ENCODE peak calls at places on chromosomes 3 and 15, in nine cellular contexts. W is endodermal cell; F is testis; N is cardiac muscle cell; U is PC-9; Y is tibial nerve; Q is choroid plexus epithelial cell; X is CD8-positive, alpha-beta T cell; B is ovary. D is an unnamed sample.

GRCh38 chr3:156240642-156241041 is 120.3 kb downstream of the KCNAB1 start:
- DNase-seq in F (no peak), N (no peak), U (no peak), B (no peak), Y (no peak), Q (no peak), X (no peak), W (no peak), D (no peak)

GRCh38 chr3:184339016-184339415 is 1.6 kb downstream of the FAM131A start:
- DNase-seq in B (no peak), U (no peak), F (no peak), Q (no peak), N (no peak), W (no peak), Y (no peak), X (no peak), D (no peak)

GRCh38 chr15:94252906-94253305 is 21.5 kb downstream of the MCTP2 start:
- DNase-seq in U (no peak), B (no peak), X (no peak), N (no peak), F (no peak), Y (no peak), W (no peak), Q (no peak), D (no peak)

GRCh38 chr3:31680072-31680870 is 147.5 kb downstream of the STT3B start:
- DNase-seq in N (no peak), F (no peak), Q (peak), W (peak), X (no peak), B (no peak), U (no peak), Y (no peak), D (no peak)

GRCh38 chr15:97986781-97987180 is 26.3 kb downstream of the ARRDC4 start:
- DNase-seq in W (no peak), Y (no peak), F (no peak), N (no peak), B (no peak), U (no peak), X (no peak), Q (no peak), D (no peak)

GRCh38 chr3:185825379-185825638 is 467 bp upstream of the IGF2BP2 start:
- DNase-seq in U (no peak), Y (no peak), W (no peak), F (no peak), X (no peak), B (no peak), N (no peak), Q (no peak), D (no peak)

GRCh38 chr3:45631486-45631885 is 36.9 kb downstream of the LIMD1 start:
- DNase-seq in F (no peak), B (no peak), Q (no peak), U (no peak), N (no peak), X (no peak), W (no peak), Y (no peak), D (no peak)

GRCh38 chr3:148006508-148006907 is 597.3 kb downstream of the ZIC1 start:
- DNase-seq in W (peak), Y (no peak), U (no peak), F (no peak), Q (peak), X (no peak), N (peak), B (no peak), D (no peak)

GRCh38 chr15:93703092-93703785 is 528.1 kb upstream of the MCTP2 start:
- DNase-seq in F (no peak), W (no peak), Y (no peak), Q (no peak), U (no peak), X (no peak), N (no peak), B (no peak), D (no peak)

GRCh38 chr3:33417051-33417673 is 23.0 kb downstream of the UBP1 start:
- DNase-seq in B (no peak), Q (peak), Y (no peak), U (no peak), F (no peak), N (peak), W (no peak), X (no peak), D (no peak)

GRCh38 chr3:4720316-4721075 is 227.3 kb downstream of the ITPR1 start:
- DNase-seq in F (peak), U (peak), W (peak), Q (peak), N (peak), Y (peak), X (no peak), B (peak), D (peak)
- TF ChIP-seq CTCF in F (peak), U (peak), W (peak), Q (peak), N (peak), Y (peak), X (no peak), B (peak), D (peak)

GRCh38 chr3:82347585-82347984 is 586.1 kb upstream of the GBE1 start:
- DNase-seq in Q (no peak), U (no peak), X (no peak), W (no peak), Y (no peak), F (no peak), B (no peak), N (no peak), D (no peak)

GRCh38 chr3:82342521-82342920 is 581.1 kb upstream of the GBE1 start:
- DNase-seq in N (no peak), W (no peak), Y (no peak), Q (peak), X (no peak), B (no peak), U (no peak), F (no peak), D (no peak)
- H3K4me3 ChIP-seq in N (no peak), W (no peak), Y (no peak), Q (peak), X (no peak), B (no peak), U (no peak), F (no peak), D (no peak)

GRCh38 chr3:12932754-12933153 is 91.4 kb upstream of the RPL32 start:
- DNase-seq in F (no peak), Y (no peak), N (no peak), U (no peak), Q (no peak), X (no peak), W (no peak), B (no peak), D (no peak)

GRCh38 chr3:12932347-12932746 is 91.0 kb upstream of the RPL32 start:
- DNase-seq in U (no peak), X (no peak), F (no peak), B (no peak), Q (no peak), Y (no peak), W (no peak), N (no peak), D (no peak)

GRCh38 chr3:12935023-12935860 is 93.9 kb upstream of the RPL32 start:
- DNase-seq in U (no peak), F (no peak), N (no peak), W (no peak), Y (no peak), B (no peak), X (no peak), Q (no peak), D (no peak)

GRCh38 chr3:12934431-12934830 is 93.1 kb upstream of the RPL32 start:
- DNase-seq in F (peak), Q (peak), U (no peak), W (no peak), N (peak), X (no peak), B (peak), Y (no peak), D (no peak)

GRCh38 chr3:12933901-12934300 is 92.5 kb upstream of the RPL32 start:
- DNase-seq in Y (no peak), W (no peak), N (no peak), B (no peak), F (no peak), Q (no peak), X (no peak), U (no peak), D (no peak)
- TF ChIP-seq CTCF in Y (no peak), W (no peak), N (no peak), B (no peak), F (no peak), Q (no peak), X (no peak), U (no peak), D (no peak)

GRCh38 chr3:129122697-129123055 is 1.1 kb upstream of the RAB43 start:
- DNase-seq in U (no peak), X (no peak), Y (no peak), B (no peak), F (peak), N (peak), W (no peak), Q (peak), D (no peak)
- H3K4me3 ChIP-seq in U (no peak), X (no peak), Y (no peak), B (no peak), F (peak), N (peak), W (peak), Q (no peak), D (no peak)

DNA sequence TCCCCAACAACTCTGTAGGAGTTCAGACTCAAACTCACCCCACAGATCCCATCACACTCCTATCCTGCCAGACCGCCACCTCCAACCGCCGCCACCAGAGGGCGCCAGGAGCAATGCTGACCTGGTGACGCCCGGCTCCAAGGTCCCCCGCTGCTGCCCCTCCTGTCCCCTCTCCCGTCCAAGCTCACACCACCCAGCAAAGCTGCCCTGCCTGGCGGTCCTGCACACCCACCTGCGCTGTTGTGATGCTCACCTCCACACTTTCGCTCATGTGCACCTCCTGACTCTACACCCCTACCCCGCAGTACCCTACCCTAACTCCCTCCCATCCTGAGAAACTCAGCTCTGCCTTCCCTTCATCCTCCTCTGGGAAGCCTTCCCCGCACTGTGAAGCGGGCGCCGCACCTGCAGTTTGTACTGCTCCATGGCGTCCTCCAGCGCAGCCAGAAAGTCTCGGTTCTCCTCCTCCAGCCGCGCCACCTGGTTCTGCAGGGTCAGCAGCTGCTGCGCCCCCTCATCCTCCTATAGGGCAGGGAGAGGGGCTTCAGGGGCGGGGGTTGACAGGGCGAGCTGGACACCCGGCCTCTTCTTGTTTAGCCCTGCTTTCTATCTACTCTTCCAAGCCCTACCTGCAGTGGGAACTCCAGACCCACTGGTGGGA is 7.9 kb downstream of the KIF7 start:
- DNase-seq in Q (peak), F (peak), U (no peak), Y (peak), X (peak), N (peak), B (peak), W (peak), D (peak)
- TF ChIP-seq CTCF in Q (peak), F (peak), U (peak), Y (peak), X (peak), N (peak), B (peak), W (peak), D (peak)

DNA sequence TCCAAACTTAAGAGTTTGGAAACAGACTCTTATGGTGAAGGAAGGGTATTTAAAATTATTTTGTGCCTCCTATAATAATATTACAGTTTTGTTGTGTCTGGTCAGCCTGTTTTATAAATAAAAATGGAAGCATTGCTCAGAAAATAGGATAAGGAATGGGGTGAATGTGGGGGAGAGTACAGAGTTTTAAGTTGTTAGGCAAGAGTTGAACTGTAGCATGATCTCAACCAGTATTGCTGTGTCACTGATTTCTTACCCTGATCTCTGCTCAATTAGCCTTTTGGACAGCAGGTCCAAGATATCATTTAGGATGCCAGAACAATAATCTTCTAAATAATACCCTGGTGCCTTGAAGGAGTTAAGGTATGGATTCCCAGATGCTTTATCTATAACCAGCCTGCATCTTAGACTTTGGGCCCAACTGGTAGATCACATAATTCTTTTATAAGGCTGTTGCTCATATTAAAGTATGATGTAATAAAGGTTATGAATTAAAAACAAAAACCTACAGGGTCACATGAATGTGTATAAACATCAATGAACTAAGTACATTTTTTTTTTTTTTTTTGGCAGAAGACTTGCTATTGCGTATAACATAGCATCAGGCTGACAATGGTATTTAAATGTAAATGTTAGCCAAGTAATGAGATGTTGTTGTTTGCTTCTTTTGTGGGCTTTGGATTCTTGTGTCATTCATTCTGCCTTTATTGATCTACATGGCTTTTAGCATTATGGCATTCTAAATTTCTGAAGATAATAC is 70.0 kb downstream of the MITF start:
- DNase-seq in B (no peak), F (no peak), X (no peak), Q (peak), W (no peak), Y (no peak), N (no peak), U (no peak), D (no peak)
- H3K4me3 ChIP-seq in B (no peak), F (no peak), X (no peak), Q (no peak), W (no peak), Y (no peak), N (no peak), U (no peak), D (no peak)